ENCODE peak calls at places on chromosome 19, in four cellular contexts. O is T1000, E is adrenal gland, U is upper lobe of right lung. I is an unnamed sample.

GRCh38 chr19:17751103-17751911 is at the start of gene FCHO1:
- DNase-seq in O (no peak), U (peak; percentile 79), E (peak; percentile 37), I (peak; percentile 86)

GRCh38 chr19:14758816-14759215 is 19.5 kb downstream of the ADGRE2 start:
- DNase-seq in E (no peak), O (no peak), U (no peak), I (no peak)

GRCh38 chr19:4088975-4089374 is 22.3 kb upstream of the ZBTB7A start:
- DNase-seq in E (no peak), U (no peak), O (no peak), I (peak; percentile 44)

GRCh38 chr19:39308531-39309304 is 11.9 kb downstream of the LRFN1 start:
- DNase-seq in E (no peak), O (no peak), U (no peak), I (no peak)

GRCh38 chr19:18913466-18913865 is 5.7 kb downstream of the COPE start:
- DNase-seq in E (no peak), U (no peak), O (no peak), I (no peak)

GRCh38 chr19:45766919-45767346 is 2.1 kb downstream of the SIX5 start:
- DNase-seq in O (no peak), E (peak; percentile 60), U (no peak), I (no peak)

GRCh38 chr19:55600336-55601028 is 394 bp downstream of the ZNF524 start:
- DNase-seq in U (no peak), E (no peak), O (peak; percentile 35), I (no peak)

GRCh38 chr19:2278504-2279158 is 3.3 kb downstream of the PEAK3 start:
- DNase-seq in E (no peak), U (no peak), O (no peak), I (no peak)

GRCh38 chr19:4365791-4366665 is 22.7 kb downstream of the MPND start:
- DNase-seq in U (no peak), O (no peak), E (no peak), I (no peak)

GRCh38 chr19:48661746-48662145 is 11.1 kb downstream of the NTN5 start:
- DNase-seq in O (no peak), U (no peak), E (no peak), I (no peak)

GRCh38 chr19:39582891-39583625 is 19.3 kb upstream of the LGALS13 start:
- DNase-seq in U (no peak), O (no peak), E (no peak), I (no peak)

GRCh38 chr19:41940443-41941409 is 12.5 kb upstream of the ERFL start:
- DNase-seq in U (no peak), E (no peak), O (no peak), I (no peak)

GRCh38 chr19:3849092-3849491 is 19.7 kb downstream of the ZFR2 start:
- DNase-seq in E (no peak), U (no peak), O (no peak), I (no peak)

GRCh38 chr19:695350-695949 is at the start of gene PRSS57:
- DNase-seq in E (no peak), O (no peak), U (no peak), I (no peak)

GRCh38 chr19:50202399-50202798 is 1.0 kb upstream of the MYH14 start:
- DNase-seq in U (no peak), O (no peak), E (no peak), I (no peak)

GRCh38 chr19:56476093-56476492 is 1.1 kb downstream of the ZNF667 start:
- DNase-seq in U (no peak), E (no peak), O (no peak), I (no peak)

GRCh38 chr19:16594681-16595091 is 22.5 kb upstream of the SLC35E1 start:
- DNase-seq in E (no peak), O (no peak), U (no peak), I (no peak)

GRCh38 chr19:18428837-18429674 is 8.9 kb downstream of the ISYNA1 start:
- DNase-seq in E (peak; percentile 80), U (peak; percentile 84), O (peak; percentile 82), I (peak; percentile 79)

GRCh38 chr19:7507884-7508283 is 8.0 kb upstream of the ZNF358 start:
- DNase-seq in O (peak; percentile 85), E (peak; percentile 98), U (peak; percentile 89), I (no peak)

GRCh38 chr19:42254083-42254849 is 662 bp downstream of the ERF start:
- DNase-seq in U (peak; percentile 85), O (no peak), E (peak; percentile 85), I (peak; percentile 71)

GRCh38 chr19:12527034-12527836 is 24.0 kb downstream of the ZNF564 start:
- DNase-seq in O (no peak), U (no peak), E (no peak), I (no peak)

GRCh38 chr19:33752018-33752790 is 44.5 kb upstream of the KCTD15 start:
- DNase-seq in O (no peak), E (no peak), U (no peak), I (no peak)

GRCh38 chr19:49355890-49356289 is 6.3 kb downstream of the TEAD2 start:
- DNase-seq in U (peak; percentile 69), O (no peak), E (no peak), I (no peak)

GRCh38 chr19:1001538-1002166 is 1.4 kb downstream of the GRIN3B start:
- DNase-seq in U (peak; percentile 84), E (no peak), O (peak; percentile 51), I (peak; percentile 56)

GRCh38 chr19:38213911-38214625 is 10.0 kb downstream of the DPF1 start:
- DNase-seq in E (no peak), U (no peak), O (peak; percentile 75), I (peak; percentile 12)

GRCh38 chr19:56111601-56112312 is 9.3 kb downstream of the ZNF787 start:
- DNase-seq in U (peak; percentile 81), O (no peak), E (peak; percentile 76), I (no peak)

GRCh38 chr19:1646931-1647663 is 5.3 kb downstream of the TCF3 start:
- DNase-seq in O (no peak), E (no peak), U (no peak), I (no peak)

GRCh38 chr19:9885077-9885552 is 50.0 kb downstream of the PIN1 start:
- DNase-seq in U (no peak), O (no peak), E (no peak), I (no peak)

GRCh38 chr19:1251503-1252220 is 3.3 kb downstream of the MIDN start:
- DNase-seq in U (peak; percentile 94), E (peak; percentile 84), O (peak; percentile 74), I (peak; percentile 61)

GRCh38 chr19:17719730-17720486 is 628 bp downstream of the MAP1S start:
- DNase-seq in U (peak; percentile 83), O (no peak), E (no peak), I (peak; percentile 13)